ENCODE peak calls at places on chromosomes 2 and 18, in nine cellular contexts. M is astrocyte of the spinal cord; P is NCI-H748 treated with DMSO at 0.1 percent for 48 hours; I is fibroblast of the aortic adventitia; N is activated T-helper 1 cell treated with anti-CD3 and anti-CD28 coated beads, Interleukin-12 subunit alpha, Interleukin-12 subunit beta, Interleukin-2, Interleukin-4 antibody, amounts not matched to agents 30 ng/mL and 10 ng/mL and 1 ng/mL, durations not matched to agents 14 hours and 24 hours and 36 hours; L is left colon; A is CD4-positive, CD25-positive, alpha-beta regulatory T cell; H is myocyte; O is stimulated activated naive CD8-positive, alpha-beta T cell treated with anti-CD3 and anti-CD28 coated beads, Interleukin-15, Interleukin-2, amounts not matched to agents 100 U/mL and 50 U/mL, for 24 hours. Z is an unnamed sample.

GRCh38 chr2:182444806-182445205 is 18.0 kb upstream of the PDE1A start:
- DNase-seq in M (peak; percentile 32), P (no peak), I (peak; percentile 51), H (peak; percentile 48), A (no peak), L (no peak), O (no peak), N (no peak), Z (no peak)

GRCh38 chr2:227804970-227805369 is 8.7 kb upstream of the CCL20 start:
- DNase-seq in A (no peak), P (no peak), M (peak; percentile 22), I (no peak), O (peak; percentile 25), N (no peak), L (no peak), H (peak; percentile 66), Z (no peak)

GRCh38 chr2:230738924-230739323 is 26.3 kb downstream of the CAB39 start:
- DNase-seq in H (no peak), L (no peak), O (no peak), A (no peak), P (no peak), I (no peak), M (no peak), N (no peak), Z (no peak)

GRCh38 chr2:205739618-205740017 is 57.3 kb downstream of the NRP2 start:
- DNase-seq in I (no peak), P (no peak), M (no peak), A (no peak), L (no peak), N (no peak), H (no peak), O (no peak), Z (no peak)

GRCh38 chr2:38215993-38216392 is 140.0 kb upstream of the CYP1B1 start:
- DNase-seq in O (no peak), M (peak; percentile 32), I (peak; percentile 65), H (no peak), A (no peak), P (no peak), L (no peak), N (no peak), Z (no peak)

GRCh38 chr2:159971365-159972122 is 90.9 kb downstream of the PLA2R1 start:
- DNase-seq in P (peak; percentile 82), H (no peak), L (no peak), N (no peak), A (no peak), I (no peak), O (no peak), M (no peak), Z (no peak)

GRCh38 chr2:30098271-30099005 is 48.4 kb upstream of the YPEL5 start:
- DNase-seq in M (no peak), H (no peak), A (no peak), P (no peak), I (no peak), O (no peak), L (no peak), N (no peak), Z (no peak)

GRCh38 chr18:73842795-73843394 is 304.7 kb downstream of the FBXO15 start:
- DNase-seq in H (peak; percentile 21), P (peak; percentile 53), L (no peak), N (no peak), O (peak; percentile 58), M (peak; percentile 67), I (peak; percentile 65), A (no peak), Z (peak; percentile 13)

GRCh38 chr18:32542221-32542798 is 71.6 kb upstream of the GAREM1 start:
- DNase-seq in H (no peak), I (no peak), P (no peak), L (no peak), N (no peak), M (no peak), A (no peak), O (no peak), Z (no peak)

GRCh38 chr2:113282747-113283533 is 4.2 kb upstream of the PAX8 start:
- DNase-seq in N (no peak), A (no peak), H (peak; percentile 93), L (peak; percentile 82), O (no peak), P (no peak), M (peak; percentile 25), I (no peak), Z (no peak)

GRCh38 chr18:67776929-67777328 is 260.4 kb upstream of the DSEL start:
- DNase-seq in P (no peak), N (no peak), I (peak; percentile 36), H (no peak), L (no peak), O (no peak), M (peak; percentile 34), A (no peak), Z (no peak)

GRCh38 chr2:127770973-127771735 is 39.8 kb downstream of the WDR33 start:
- DNase-seq in M (peak; percentile 90), P (no peak), H (peak; percentile 18), N (no peak), O (no peak), I (peak; percentile 93), A (no peak), L (no peak), Z (no peak)

GRCh38 chr2:219630770-219631405 is 3.5 kb downstream of the SLC4A3 start:
- DNase-seq in N (no peak), L (no peak), M (no peak), P (no peak), H (no peak), O (no peak), I (no peak), A (no peak), Z (no peak)

GRCh38 chr18:21100141-21100540 is 11.5 kb downstream of the ROCK1 start:
- DNase-seq in H (no peak), A (no peak), M (peak; percentile 19), I (peak; percentile 49), O (no peak), L (no peak), N (no peak), P (no peak), Z (no peak)

GRCh38 chr18:13268035-13268700 is 49.6 kb downstream of the LDLRAD4 start:
- DNase-seq in O (no peak), N (no peak), P (no peak), L (no peak), A (no peak), H (no peak), I (peak; percentile 45), M (peak; percentile 68), Z (no peak)

GRCh38 chr18:79585395-79586370 is 93.9 kb upstream of the CTDP1 start:
- DNase-seq in A (no peak), P (no peak), O (no peak), L (peak; percentile 16), H (no peak), M (no peak), I (no peak), N (no peak), Z (no peak)

GRCh38 chr2:189285962-189286648 is 106.5 kb upstream of the COL5A2 start:
- DNase-seq in P (no peak), N (no peak), A (no peak), M (peak; percentile 96), I (peak; percentile 97), H (peak; percentile 66), O (no peak), L (no peak), Z (no peak)

GRCh38 chr2:126975671-126976655 is 77.3 kb downstream of the TEX51 start:
- DNase-seq in H (no peak), A (no peak), P (no peak), I (peak; percentile 14), M (no peak), O (no peak), L (no peak), N (no peak), Z (no peak)

GRCh38 chr2:238967978-238968360 is 120.1 kb downstream of the TWIST2 start:
- DNase-seq in M (no peak), I (no peak), A (no peak), N (no peak), H (no peak), P (no peak), L (no peak), O (no peak), Z (no peak)